ENCODE peak calls at places on chromosomes 12 and 14, in ten cellular contexts. T is fibroblast of lung, Y is AG04450, Z is brain microvascular endothelial cell, G is endodermal cell, Q is uterus, I is endothelial cell of umbilical vein, C is psoas muscle, X is heart left ventricle, F is HCT116. D is an unnamed sample.

GRCh38 chr12:64610660-64611429 is 550 bp downstream of the RASSF3 start:
- DNase-seq in T (peak; percentile 53), Y (no peak), Z (peak; percentile 15), G (peak; percentile 91), Q (peak; percentile 52), I (peak; percentile 55), C (peak; percentile 64), X (peak; percentile 68), F (no peak), D (no peak)

GRCh38 chr14:60632777-60633176 is 16.5 kb downstream of the SIX1 start:
- DNase-seq in T (no peak), Y (no peak), Z (no peak), G (no peak), Q (no peak), I (no peak), C (no peak), X (no peak), F (no peak), D (no peak)

GRCh38 chr12:103677341-103677740 is 90.3 kb downstream of the STAB2 start:
- DNase-seq in T (no peak), Y (no peak), Z (no peak), G (peak; percentile 65), Q (no peak), I (no peak), C (no peak), X (no peak), F (no peak), D (no peak)

GRCh38 chr12:91394903-91395302 is 212.3 kb upstream of the DCN start:
- DNase-seq in T (no peak), Y (no peak), Z (no peak), G (no peak), Q (no peak), I (no peak), C (no peak), X (no peak), F (no peak), D (no peak)

GRCh38 chr12:39618701-39619100 is 902 bp downstream of the ABCD2 start:
- DNase-seq in T (no peak), Y (no peak), Z (no peak), G (no peak), Q (no peak), I (no peak), C (no peak), X (no peak), F (no peak), D (no peak)

GRCh38 chr14:34324363-34324795 is 137.7 kb downstream of the SPTSSA start:
- DNase-seq in T (peak; percentile 58), Y (peak; percentile 16), Z (peak; percentile 31), G (peak; percentile 57), Q (no peak), I (peak; percentile 37), C (no peak), X (no peak), F (peak; percentile 27), D (no peak)

GRCh38 chr14:35807131-35807961 is 1.7 kb downstream of the RALGAPA1 start:
- DNase-seq in T (no peak), Y (no peak), Z (no peak), G (no peak), Q (no peak), I (no peak), C (no peak), X (no peak), F (no peak), D (no peak)

GRCh38 chr12:75932241-75932640 is 99.3 kb downstream of the PHLDA1 start:
- DNase-seq in T (no peak), Y (no peak), Z (no peak), G (no peak), Q (no peak), I (no peak), C (no peak), X (no peak), F (no peak), D (no peak)

GRCh38 chr12:109916045-109916444 is 16.0 kb downstream of the TCHP start:
- DNase-seq in T (no peak), Y (no peak), Z (no peak), G (no peak), Q (no peak), I (no peak), C (no peak), X (no peak), F (no peak), D (no peak)

GRCh38 chr12:130147875-130148596 is 14.2 kb upstream of the FZD10 start:
- DNase-seq in T (no peak), Y (no peak), Z (no peak), G (no peak), Q (no peak), I (no peak), C (no peak), X (no peak), F (no peak), D (no peak)

GRCh38 chr12:129193263-129193871 is 340.1 kb downstream of the GLT1D1 start:
- DNase-seq in T (no peak), Y (no peak), Z (peak; percentile 53), G (peak; percentile 90), Q (no peak), I (no peak), C (no peak), X (no peak), F (no peak), D (no peak)

GRCh38 chr14:52397844-52398243 is 83.7 kb downstream of the PTGER2 start:
- DNase-seq in T (peak; percentile 32), Y (no peak), Z (no peak), G (no peak), Q (no peak), I (no peak), C (no peak), X (no peak), F (no peak), D (no peak)

DNA sequence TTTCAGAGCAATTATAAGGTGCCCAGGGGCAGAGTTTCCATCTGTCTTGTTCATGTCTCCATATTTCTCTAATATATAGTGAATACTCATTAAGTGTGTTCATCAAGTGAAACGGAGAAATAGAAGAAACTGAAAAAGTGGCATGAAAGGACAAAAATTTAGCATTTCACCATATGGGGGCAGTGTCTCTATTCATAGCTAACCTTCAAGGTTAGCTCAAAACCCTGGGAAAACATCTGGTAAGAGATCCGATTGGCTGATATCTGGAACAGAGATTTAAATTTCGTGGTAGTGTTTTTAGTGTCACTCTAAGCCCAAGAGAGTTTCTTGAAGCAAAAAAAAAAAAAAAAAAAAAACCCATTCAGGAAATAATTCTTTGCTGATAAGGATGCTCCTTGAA is 367.5 kb downstream of the DAD1 start:
- DNase-seq in T (peak; percentile 19), Y (no peak), Z (peak; percentile 34), G (no peak), Q (no peak), I (peak; percentile 16), C (no peak), X (no peak), F (peak; percentile 12), D (no peak)
- TF ChIP-seq CTCF in T (peak; percentile 7), Y (peak; percentile 59), Z (peak; percentile 55), G (peak; percentile 69), Q (no peak), I (peak; percentile 31), C (no peak), X (no peak), F (peak; percentile 58), D (peak; percentile 34)

DNA sequence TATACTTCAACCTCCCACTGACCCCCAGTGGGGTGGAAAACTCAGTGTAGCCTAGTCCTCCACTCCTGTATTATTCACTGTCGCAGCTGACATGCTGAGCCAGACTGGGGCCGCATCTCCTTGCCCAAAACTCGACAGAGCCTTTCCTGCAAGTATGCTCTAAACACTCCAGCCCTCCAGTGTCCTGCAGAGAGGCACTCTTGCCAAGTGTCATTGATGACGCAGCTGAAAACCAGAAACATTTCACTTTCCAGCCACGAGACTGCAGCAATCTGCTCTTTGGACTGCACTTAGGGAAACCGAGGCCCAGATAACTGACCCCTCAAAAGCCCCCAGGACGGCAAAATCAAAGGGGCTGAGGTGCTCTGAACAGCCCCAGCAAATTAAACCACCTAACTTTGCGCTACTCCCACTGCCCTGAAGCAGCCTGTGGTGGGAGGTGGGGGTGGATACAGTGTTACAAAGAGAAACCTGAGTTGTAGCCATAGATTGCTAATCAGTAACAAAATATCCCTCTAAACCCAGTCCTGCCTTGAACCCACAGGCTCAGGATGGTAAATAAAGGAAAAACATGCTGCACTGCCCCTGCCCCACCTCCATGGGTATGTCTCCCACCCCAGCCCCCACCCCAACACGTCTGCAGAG is 2.6 kb downstream of the CCDC85C start:
- DNase-seq in T (no peak), Y (no peak), Z (no peak), G (no peak), Q (no peak), I (no peak), C (no peak), X (no peak), F (no peak), D (no peak)
- H3K4me3 ChIP-seq in T (peak overlapping the region; percentile 56), Y (peak overlapping the region; percentile 63), Z (no peak overlapping the region), G (peak overlapping the region; percentile 92), Q (peak overlapping the region; percentile 66), I (no peak overlapping the region), C (peak overlapping the region; percentile 68), X (peak overlapping the region; percentile 87), F (no peak overlapping the region), D (peak overlapping the region; percentile 42)

DNA sequence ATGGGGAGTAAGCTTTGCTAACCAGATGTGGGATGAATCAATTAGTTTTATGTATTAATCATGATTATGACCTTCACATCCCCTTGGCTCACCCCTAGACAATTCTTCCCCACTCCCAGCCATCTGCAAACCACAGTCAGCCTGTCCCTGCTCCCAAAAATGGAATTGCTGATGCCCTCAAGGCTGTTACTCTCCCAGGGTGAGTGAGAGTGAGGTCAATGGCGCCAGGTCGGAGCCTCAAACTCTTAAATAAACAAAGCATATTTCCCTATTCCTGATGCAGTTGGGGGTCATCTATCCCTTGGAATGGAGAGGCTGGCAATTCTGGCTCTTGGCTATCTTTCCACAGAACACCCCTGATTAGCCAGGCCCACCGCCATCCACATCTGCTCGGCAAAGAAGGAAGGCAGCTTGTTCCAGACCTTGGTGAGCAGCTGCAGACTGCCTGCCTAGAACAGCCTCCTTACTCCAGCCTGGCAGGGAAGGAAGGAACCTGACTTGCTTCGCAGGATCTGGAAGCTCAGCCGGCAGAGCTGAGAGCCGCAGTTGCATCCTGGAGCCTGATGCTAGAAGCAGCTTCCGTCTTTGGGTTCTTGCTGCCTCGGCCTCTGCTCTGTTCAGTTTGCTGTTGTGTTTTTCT is 57.0 kb downstream of the SMUG1 start:
- DNase-seq in T (no peak), Y (no peak), Z (no peak), G (no peak), Q (no peak), I (no peak), C (no peak), X (no peak), F (no peak), D (no peak)
- H3K27me3 ChIP-seq in T (peaks cover 2% of the 10 kb centered on the region), Y (peaks cover 69% of the 10 kb centered on the region), Z (peaks cover 37% of the 10 kb centered on the region), G (peaks cover 98% of the 10 kb centered on the region), Q (peaks cover under 1% of the 10 kb centered on the region), I (peaks cover 61% of the 10 kb centered on the region), C (peaks cover 10% of the 10 kb centered on the region), X (peaks cover 24% of the 10 kb centered on the region), F (no peaks in the 10 kb centered on the region), D (peaks cover 5% of the 10 kb centered on the region)

GRCh38 chr12:99455350-99456037 is 192.1 kb upstream of the GARIN6 start:
- DNase-seq in T (no peak), Y (no peak), Z (peak; percentile 79), G (peak; percentile 82), Q (no peak), I (no peak), C (no peak), X (no peak), F (peak; percentile 35), D (peak; percentile 96)

GRCh38 chr12:99450231-99450630 is 197.3 kb upstream of the GARIN6 start:
- DNase-seq in T (no peak), Y (no peak), Z (no peak), G (no peak), Q (no peak), I (no peak), C (no peak), X (no peak), F (no peak), D (no peak)

GRCh38 chr12:99453831-99454538 is 193.6 kb upstream of the GARIN6 start:
- DNase-seq in T (no peak), Y (no peak), Z (peak; percentile 0), G (no peak), Q (no peak), I (no peak), C (no peak), X (no peak), F (no peak), D (no peak)

GRCh38 chr12:99454539-99455172 is 192.9 kb upstream of the GARIN6 start:
- DNase-seq in T (no peak), Y (no peak), Z (no peak), G (no peak), Q (no peak), I (no peak), C (no peak), X (no peak), F (no peak), D (no peak)
- TF ChIP-seq CTCF in T (no peak), Y (no peak), Z (no peak), G (no peak), Q (no peak), I (no peak), C (no peak), X (no peak), F (no peak), D (no peak)

D was measured in kidney epithelial cell.